ENCODE peak calls at places on chromosomes 16 and 17, in four cellular contexts. Q, X, N and R are unnamed samples.
A peak's percentile ranks its signal among the peaks of the same experiment; 100 is the strongest.

GRCh38 chr17:78346605-78347250 is 13.1 kb downstream of the SOCS3 start:
- DNase-seq in Q (no peak), N (no peak), X (no peak), R (no peak)

GRCh38 chr17:9860851-9861250 is 35.1 kb downstream of the GLP2R start:
- DNase-seq in N (no peak), Q (no peak), X (no peak), R (no peak)

GRCh38 chr17:72378414-72379395 is 257.9 kb downstream of the SOX9 start:
- DNase-seq in X (no peak), N (no peak), Q (no peak), R (no peak)

GRCh38 chr17:75774471-75774987 is 9.5 kb upstream of the GALK1 start:
- DNase-seq in Q (no peak), X (no peak), N (no peak), R (no peak)

GRCh38 chr16:89478576-89479221 is 11.7 kb downstream of the ANKRD11 start:
- DNase-seq in N (no peak), Q (no peak), X (no peak), R (peak; percentile 61)

GRCh38 chr17:79433396-79433795 is 177.5 kb downstream of the RBFOX3 start:
- DNase-seq in X (no peak), Q (no peak), N (no peak), R (no peak)

GRCh38 chr17:10268005-10268404 is 69.6 kb upstream of the GAS7 start:
- DNase-seq in Q (no peak), X (no peak), N (no peak), R (no peak)

GRCh38 chr16:57899771-57900661 is 70.9 kb downstream of the CNGB1 start:
- DNase-seq in Q (peak; percentile 71), X (peak; percentile 88), N (peak; percentile 82), R (no peak)

GRCh38 chr16:83046664-83047063 is 419.9 kb downstream of the CDH13 start:
- DNase-seq in Q (no peak), N (no peak), X (no peak), R (no peak)

GRCh38 chr16:31475949-31476304 is 4.0 kb downstream of the TGFB1I1 start:
- DNase-seq in Q (no peak), N (no peak), X (no peak), R (no peak)

GRCh38 chr17:39483506-39483905 is 22.2 kb downstream of the CDK12 start:
- DNase-seq in N (no peak), X (no peak), Q (no peak), R (no peak)

GRCh38 chr17:15478845-15479244 is 11.4 kb upstream of the CDRT4 start:
- DNase-seq in Q (no peak), X (no peak), N (no peak), R (no peak)

DNA sequence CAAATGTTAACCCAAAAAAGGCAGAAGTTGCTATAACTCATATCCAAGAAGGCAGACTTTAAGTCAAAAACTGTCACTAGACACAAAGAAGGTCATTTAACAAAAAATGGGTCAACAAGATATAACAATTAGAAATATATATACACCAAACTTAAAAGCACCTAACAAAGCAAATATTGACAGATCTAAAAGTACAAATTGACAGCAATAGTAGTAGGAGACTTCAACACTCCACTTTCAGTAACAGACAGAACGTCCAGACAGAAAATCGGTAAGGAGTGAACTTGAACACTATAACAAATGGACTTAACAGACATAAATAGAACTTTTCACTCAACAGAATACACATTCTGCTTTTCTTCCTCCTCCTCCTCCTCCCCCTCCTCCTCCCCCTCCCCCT is 40.9 kb upstream of the MYLK3 start:
- DNase-seq in Q (no peak), X (no peak), N (no peak), R (no peak)
- H3K4me3 ChIP-seq in Q (no peak overlapping the region), X (no peak overlapping the region), N (no peak overlapping the region), R (no peak overlapping the region)

DNA sequence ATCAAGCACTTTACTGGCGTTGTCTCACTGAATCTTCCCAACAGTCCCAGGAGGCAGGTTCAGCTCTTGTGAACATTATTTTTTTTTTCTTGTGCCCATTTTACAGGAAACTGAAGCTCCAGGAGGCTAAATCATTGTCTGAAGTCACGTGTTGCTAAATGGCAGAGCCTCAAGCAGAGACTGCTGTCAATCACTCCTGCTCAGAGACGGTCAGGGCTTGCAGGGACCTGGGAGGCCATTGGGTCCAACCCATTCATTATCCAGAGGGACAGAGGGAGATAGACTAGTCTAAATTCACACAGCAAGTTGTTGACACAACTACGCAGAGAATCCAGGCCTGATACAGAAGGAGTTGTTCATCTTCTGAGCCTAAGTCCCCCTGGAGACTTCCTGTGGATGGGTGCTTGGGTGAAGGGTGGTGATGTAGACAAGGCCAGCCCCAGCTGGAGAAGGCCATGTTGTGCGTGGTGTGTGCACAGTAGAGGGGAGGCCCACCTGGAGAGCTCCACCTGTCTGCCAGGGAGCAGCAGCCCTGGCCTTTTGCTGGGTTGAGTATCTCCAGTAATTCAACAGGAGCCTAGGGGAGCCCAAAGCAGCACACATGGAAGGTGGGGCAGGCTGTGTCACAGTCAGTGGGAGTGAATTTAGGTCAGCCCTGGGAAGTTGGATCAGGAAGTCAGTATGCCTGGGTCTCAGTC is 24.3 kb upstream of the C1QL1 start:
- DNase-seq in Q (no peak), X (no peak), N (no peak), R (no peak)
- H3K27me3 ChIP-seq in Q (no peaks in the 10 kb centered on the region), X (no peaks in the 10 kb centered on the region), N (no peaks in the 10 kb centered on the region), R (peaks cover 6% of the 10 kb centered on the region)

GRCh38 chr17:81397314-81398169 is 2.3 kb downstream of the BAHCC1 start:
- DNase-seq in X (no peak), Q (no peak), N (no peak), R (no peak)
- H3K4me3 ChIP-seq in X (peak overlapping the region; percentile 57), Q (peak overlapping the region; percentile 75), N (peak overlapping the region; percentile 24), R (peak overlapping the region; percentile 57)

GRCh38 chr17:61409301-61410099 is 9.9 kb downstream of the TBX2 start:
- DNase-seq in Q (peak; percentile 68), N (peak; percentile 48), X (peak; percentile 75), R (no peak)
- H3K27me3 ChIP-seq in Q (peaks cover 19% of the 10 kb centered on the region), N (peaks cover 33% of the 10 kb centered on the region), X (no peaks in the 10 kb centered on the region), R (peaks cover 73% of the 10 kb centered on the region)

DNA sequence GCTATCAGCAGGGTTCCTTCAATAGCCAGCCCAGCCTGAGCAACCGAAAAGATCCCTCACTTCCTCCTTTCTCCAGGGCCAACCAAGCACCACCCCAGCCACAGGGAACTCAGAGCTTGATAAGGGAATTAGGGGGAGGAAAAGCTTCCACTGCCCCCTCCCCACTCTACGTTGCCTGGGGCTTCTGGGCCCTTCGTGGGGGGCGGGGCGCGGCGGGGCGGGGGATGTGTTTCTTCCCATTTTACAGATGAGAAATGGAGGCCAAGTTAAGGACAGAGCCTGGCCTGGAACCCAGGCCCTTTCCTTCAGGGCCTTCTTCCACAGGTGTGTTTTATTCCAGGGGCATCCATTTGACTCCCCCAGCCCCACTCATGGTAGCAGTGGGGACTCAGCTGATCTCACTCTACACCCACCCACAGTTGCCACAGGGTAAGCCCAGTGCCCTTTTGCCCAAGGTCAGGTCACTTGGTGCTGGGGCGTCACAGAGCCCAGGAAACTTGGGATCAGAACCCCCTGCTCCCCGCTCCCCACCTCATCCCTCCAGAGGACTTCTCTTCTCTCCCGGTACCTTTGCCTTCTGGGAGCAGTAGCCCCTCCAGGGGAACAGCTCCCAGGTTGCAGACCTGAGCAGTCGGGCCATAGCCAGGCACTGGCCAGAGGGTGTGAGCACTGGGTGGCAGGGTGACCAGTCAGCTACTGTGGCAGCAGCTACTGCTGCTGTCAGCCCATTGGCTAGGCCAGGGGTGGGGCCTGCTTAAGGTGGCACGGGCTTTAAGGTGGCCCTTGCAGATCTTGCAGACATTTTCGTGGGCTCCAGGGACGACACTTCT is at the start of gene LDHD:
- DNase-seq in X (peak; percentile 91), Q (peak; percentile 83), N (peak; percentile 95), R (no peak)
- H3K4me3 ChIP-seq in X (peak within 1 kb of the TSS; percentile 38), Q (peak within 1 kb of the TSS; percentile 60), N (peak within 1 kb of the TSS; percentile 28), R (no peak within 1 kb of the TSS)